ENCODE peak calls at places on chromosomes 6 and 20, in five cellular contexts. Q is HFFc6; G is T-cell; R is effector memory CD4-positive, alpha-beta T cell; U is GM04503. Z is an unnamed sample.
A peak's percentile ranks its signal among the peaks of the same experiment; 100 is the strongest.

GRCh38 chr20:25544316-25544715 is 41.0 kb downstream of the NINL start:
- DNase-seq in Q (no peak), R (no peak), U (no peak), G (no peak), Z (no peak)

GRCh38 chr20:40949346-40949745 is 79.3 kb upstream of the TOP1 start:
- DNase-seq in Q (no peak), R (no peak), U (no peak), G (no peak), Z (no peak)

GRCh38 chr6:37477656-37478435 is 21.8 kb downstream of the CCDC167 start:
- DNase-seq in G (no peak), R (no peak), Q (no peak), U (no peak), Z (no peak)

GRCh38 chr6:148559848-148560433 is 186.9 kb upstream of the UST start:
- DNase-seq in R (peak; percentile 47), U (no peak), G (peak; percentile 67), Q (peak; percentile 49), Z (peak; percentile 74)

GRCh38 chr6:27871919-27872633 is 40.1 kb downstream of the OR2B2 start:
- DNase-seq in R (peak; percentile 83), G (peak; percentile 81), Q (peak; percentile 97), U (peak; percentile 86), Z (peak; percentile 96)

GRCh38 chr6:141824258-141824795 is 308.4 kb upstream of the GJE1 start:
- DNase-seq in U (no peak), R (no peak), Q (no peak), G (no peak), Z (no peak)

GRCh38 chr6:135182993-135183531 is 2.0 kb downstream of the MYB start:
- DNase-seq in U (no peak), G (peak; percentile 71), R (peak; percentile 56), Q (no peak), Z (no peak)

GRCh38 chr6:36526066-36526465 is 21.2 kb downstream of the STK38 start:
- DNase-seq in Q (no peak), R (no peak), G (no peak), U (no peak), Z (no peak)

GRCh38 chr6:69795469-69796080 is 1.2 kb downstream of the LMBRD1 start:
- DNase-seq in U (no peak), G (no peak), Q (no peak), R (no peak), Z (no peak)

GRCh38 chr20:37703338-37703660 is 9.5 kb downstream of the CTNNBL1 start:
- DNase-seq in R (no peak), G (no peak), U (peak; percentile 38), Q (no peak), Z (no peak)

GRCh38 chr6:73631849-73632248 is 21.9 kb downstream of the SLC17A5 start:
- DNase-seq in U (no peak), R (no peak), G (no peak), Q (peak; percentile 76), Z (peak; percentile 70)

GRCh38 chr6:168274046-168274952 is 45.3 kb downstream of the DACT2 start:
- DNase-seq in R (no peak), U (no peak), Q (no peak), G (no peak), Z (no peak)

GRCh38 chr6:170376386-170377084 is 70.0 kb downstream of the FAM120B start:
- DNase-seq in R (no peak), U (no peak), Q (no peak), G (no peak), Z (no peak)

GRCh38 chr6:132952998-132953397 is 138.6 kb downstream of the RPS12 start:
- DNase-seq in G (no peak), Q (no peak), R (no peak), U (no peak), Z (no peak)

GRCh38 chr20:45019027-45019763 is 52.9 kb downstream of the STK4 start:
- DNase-seq in R (no peak), G (no peak), U (no peak), Q (no peak), Z (no peak)

GRCh38 chr6:16974729-16975359 is 127.0 kb upstream of the STMND1 start:
- DNase-seq in R (no peak), U (no peak), Q (no peak), G (no peak), Z (no peak)

GRCh38 chr20:51354769-51355319 is 187.7 kb downstream of the NFATC2 start:
- DNase-seq in U (no peak), Q (peak; percentile 73), G (no peak), R (no peak), Z (peak; percentile 84)

GRCh38 chr6:32332433-32332832 is 39.3 kb downstream of the TSBP1 start:
- DNase-seq in R (no peak), Q (no peak), U (no peak), G (no peak), Z (no peak)

GRCh38 chr6:77038801-77039200 is 424.5 kb downstream of the HTR1B start:
- DNase-seq in Q (peak; percentile 67), U (peak; percentile 32), G (no peak), R (no peak), Z (peak; percentile 78)

GRCh38 chr6:158571826-158572652 is 12.1 kb downstream of the TMEM181 start:
- DNase-seq in U (no peak), R (no peak), G (no peak), Q (no peak), Z (no peak)

GRCh38 chr6:7463785-7464184 is 74.2 kb downstream of the RIOK1 start:
- DNase-seq in R (no peak), Q (no peak), U (no peak), G (no peak), Z (no peak)